ENCODE peak calls at places on chromosomes 16 and 17, in five cellular contexts. J is PC-9, Q is GM23248, O is neural progenitor cell, B is GM23338. C is an unnamed sample.

GRCh38 chr16:17885659-17886200 is 415.0 kb upstream of the XYLT1 start:
- DNase-seq in J (no peak), Q (no peak), O (no peak), B (peak), C (no peak)

GRCh38 chr17:1627987-1628855 is at the start of gene SLC43A2:
- DNase-seq in J (peak), Q (peak), O (peak), B (peak), C (peak)

GRCh38 chr16:72877374-72878028 is 170.4 kb downstream of the ZFHX3 start:
- DNase-seq in J (peak), Q (peak), O (no peak), B (no peak), C (peak)

GRCh38 chr16:81421536-81421935 is 23.1 kb upstream of the CMIP start:
- DNase-seq in J (peak), Q (no peak), O (no peak), B (no peak), C (no peak)

GRCh38 chr16:4275861-4276260 is 3.0 kb upstream of the TFAP4 start:
- DNase-seq in J (no peak), Q (no peak), O (no peak), B (no peak), C (peak)

GRCh38 chr16:19119564-19119963 is 5.8 kb downstream of the ITPRIPL2 start:
- DNase-seq in J (peak), Q (peak), O (no peak), B (no peak), C (peak)

GRCh38 chr17:81342062-81342699 is 47.1 kb upstream of the SLC38A10 start:
- DNase-seq in J (no peak), Q (peak), O (no peak), B (no peak), C (no peak)

GRCh38 chr17:4073983-4074830 is 68.6 kb downstream of the ZZEF1 start:
- DNase-seq in J (no peak), Q (no peak), O (no peak), B (no peak), C (no peak)

GRCh38 chr17:56441331-56441730 is 152.2 kb upstream of the NOG start:
- DNase-seq in J (no peak), Q (peak), O (no peak), B (no peak), C (peak)

GRCh38 chr16:47320546-47321315 is 140.1 kb downstream of the ITFG1 start:
- DNase-seq in J (no peak), Q (peak), O (no peak), B (no peak), C (no peak)

GRCh38 chr17:34177642-34178041 is 77.4 kb upstream of the CCL2 start:
- DNase-seq in J (no peak), Q (peak), O (no peak), B (no peak), C (peak)

GRCh38 chr16:84924339-84925091 is 86.8 kb downstream of the ZDHHC7 start:
- DNase-seq in J (no peak), Q (no peak), O (no peak), B (peak), C (peak)

GRCh38 chr16:8397223-8397622 is 193.1 kb downstream of the TMEM114 start:
- DNase-seq in J (no peak), Q (no peak), O (no peak), B (no peak), C (no peak)

GRCh38 chr17:1820518-1821252 is 9.0 kb downstream of the SMYD4 start:
- DNase-seq in J (no peak), Q (no peak), O (peak), B (no peak), C (no peak)

GRCh38 chr17:81471804-81472456 is 40.7 kb downstream of the ACTG1 start:
- DNase-seq in J (no peak), Q (peak), O (peak), B (peak), C (peak)

GRCh38 chr17:77354721-77355455 is 214.1 kb downstream of the SEC14L1 start:
- DNase-seq in J (no peak), Q (peak), O (no peak), B (no peak), C (peak)

GRCh38 chr17:63332286-63332685 is 113.8 kb downstream of the CYB561 start:
- DNase-seq in J (no peak), Q (peak), O (no peak), B (no peak), C (no peak)

GRCh38 chr16:85047867-85048455 is 20.4 kb downstream of the KIAA0513 start:
- DNase-seq in J (no peak), Q (no peak), O (no peak), B (no peak), C (no peak)

GRCh38 chr16:497258-497657 is 30.3 kb upstream of the CAPN15 start:
- DNase-seq in J (no peak), Q (no peak), O (no peak), B (no peak), C (peak)

GRCh38 chr17:28405632-28406477 is at the start of gene SLC46A1:
- DNase-seq in J (peak), Q (peak), O (peak), B (peak), C (peak)

GRCh38 chr17:63082273-63082861 is 116.3 kb downstream of the TANC2 start:
- DNase-seq in J (no peak), Q (peak), O (no peak), B (peak), C (peak)

GRCh38 chr17:61411114-61411943 is 11.7 kb downstream of the TBX2 start:
- DNase-seq in J (peak), Q (peak), O (peak), B (peak), C (peak)

DNA sequence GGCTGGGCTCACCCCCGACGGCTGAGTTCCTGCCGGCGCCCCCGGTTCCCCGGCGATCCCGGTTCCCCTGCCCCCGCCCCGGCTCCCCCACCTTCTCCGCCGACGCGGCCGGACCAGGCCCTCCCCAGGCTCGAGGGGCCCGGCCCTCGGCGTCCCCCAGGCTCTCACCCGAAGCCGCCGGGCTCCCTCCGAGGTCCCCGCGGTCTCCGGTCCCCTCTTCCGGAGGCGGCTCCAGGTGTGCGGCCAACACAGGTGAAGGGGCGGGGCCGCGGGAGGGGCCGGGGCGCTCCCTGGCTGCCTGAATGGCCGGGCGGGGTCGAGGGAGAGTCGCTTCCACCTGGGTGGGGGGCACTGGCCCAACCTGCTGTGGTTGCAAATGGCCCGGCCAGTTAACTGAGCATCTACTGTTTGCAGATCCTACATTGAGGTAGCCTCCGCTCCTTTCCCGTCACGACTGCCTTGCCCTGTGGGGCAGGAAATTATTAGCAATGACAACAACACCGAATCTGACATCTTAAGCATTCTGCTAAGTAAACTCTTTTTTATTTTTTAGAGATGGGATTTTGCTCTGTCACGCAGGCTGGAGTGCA is at the start of gene BICDL2:
- DNase-seq in J (no peak), Q (no peak), O (no peak), B (peak), C (no peak)
- H2AFZ ChIP-seq in J (peak), Q (no peak), O (no peak), B (no peak), C (no peak)

GRCh38 chr17:54870671-54871175 is 29.9 kb upstream of the TOM1L1 start:
- DNase-seq in J (no peak), Q (no peak), O (no peak), B (no peak), C (no peak)
- H2AFZ ChIP-seq in J (no peak), Q (no peak), O (no peak), B (no peak), C (no peak)

GRCh38 chr16:23354246-23354645 is 52.1 kb downstream of the SCNN1B start:
- DNase-seq in J (no peak), Q (no peak), O (no peak), B (no peak), C (no peak)

GRCh38 chr16:23359092-23359760 is 57.1 kb downstream of the SCNN1B start:
- DNase-seq in J (no peak), Q (peak), O (no peak), B (no peak), C (no peak)

GRCh38 chr16:23356941-23357340 is 54.8 kb downstream of the SCNN1B start:
- DNase-seq in J (no peak), Q (no peak), O (no peak), B (no peak), C (no peak)

GRCh38 chr16:23355106-23355670 is 53.1 kb downstream of the SCNN1B start:
- DNase-seq in J (no peak), Q (no peak), O (no peak), B (no peak), C (no peak)

DNA sequence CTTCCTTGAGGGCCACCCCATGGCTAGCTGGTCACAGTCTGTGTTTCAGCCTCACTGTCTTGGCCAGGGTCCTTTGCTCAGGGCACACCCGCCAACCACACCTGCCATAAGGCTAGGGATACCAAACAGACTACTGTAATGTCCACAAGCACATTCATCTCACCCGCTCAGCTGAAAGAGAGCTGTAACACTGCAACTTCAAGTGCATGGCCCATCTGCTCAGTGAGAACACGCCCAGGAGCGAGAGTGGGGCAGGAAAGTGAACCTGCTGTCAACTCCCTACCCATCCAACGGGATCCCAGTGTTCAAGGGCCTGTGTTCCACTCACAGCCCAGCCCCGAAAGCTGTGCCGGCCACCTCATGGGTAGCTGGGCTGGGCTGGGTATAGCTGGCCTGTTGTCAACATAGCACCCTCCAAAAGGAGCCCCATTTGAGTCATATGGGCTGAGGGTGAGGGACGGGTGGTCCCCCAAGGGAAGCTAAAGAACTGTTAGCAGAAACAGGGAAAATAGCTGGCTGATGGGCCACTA is 55.7 kb downstream of the SCNN1B start:
- DNase-seq in J (no peak), Q (no peak), O (no peak), B (no peak), C (no peak)
- H2AFZ ChIP-seq in J (no peak), Q (no peak), O (no peak), B (no peak), C (no peak)

GRCh38 chr16:50677351-50677750 is 3.8 kb downstream of the SNX20 start:
- DNase-seq in J (no peak), Q (no peak), O (no peak), B (peak), C (peak)

GRCh38 chr16:50680907-50681885 is at the start of gene SNX20:
- DNase-seq in J (no peak), Q (no peak), O (no peak), B (no peak), C (peak)

GRCh38 chr16:50679676-50680555 is 1.2 kb downstream of the SNX20 start:
- DNase-seq in J (no peak), Q (no peak), O (no peak), B (no peak), C (peak)

GRCh38 chr16:50679266-50679665 is 1.8 kb downstream of the SNX20 start:
- DNase-seq in J (no peak), Q (no peak), O (no peak), B (no peak), C (no peak)

GRCh38 chr16:50680556-50680893 is 587 bp downstream of the SNX20 start:
- DNase-seq in J (no peak), Q (no peak), O (no peak), B (no peak), C (no peak)
- H2AFZ ChIP-seq in J (no peak), Q (no peak), O (no peak), B (no peak), C (no peak)

GRCh38 chr16:88811600-88811849 is 203 bp downstream of the APRT start:
- DNase-seq in J (peak), Q (no peak), O (no peak), B (no peak), C (no peak)

GRCh38 chr16:88813396-88814143 is 1.8 kb upstream of the APRT start:
- DNase-seq in J (no peak), Q (no peak), O (no peak), B (no peak), C (no peak)

GRCh38 chr16:88810868-88811599 is 694 bp downstream of the APRT start:
- DNase-seq in J (no peak), Q (peak), O (peak), B (peak), C (peak)

GRCh38 chr16:88810166-88810867 is 1.4 kb downstream of the APRT start:
- DNase-seq in J (peak), Q (peak), O (no peak), B (no peak), C (peak)

GRCh38 chr16:88811850-88812736 is at the start of gene APRT:
- DNase-seq in J (peak), Q (peak), O (peak), B (peak), C (peak)
- H2AFZ ChIP-seq in J (peak), Q (peak), O (peak), B (peak), C (peak)

GRCh38 chr17:36127882-36128369 is 24.3 kb downstream of the CCL4 start:
- DNase-seq in J (no peak), Q (no peak), O (no peak), B (no peak), C (no peak)
- H2AFZ ChIP-seq in J (no peak), Q (no peak), O (no peak), B (no peak), C (no peak)

DNA sequence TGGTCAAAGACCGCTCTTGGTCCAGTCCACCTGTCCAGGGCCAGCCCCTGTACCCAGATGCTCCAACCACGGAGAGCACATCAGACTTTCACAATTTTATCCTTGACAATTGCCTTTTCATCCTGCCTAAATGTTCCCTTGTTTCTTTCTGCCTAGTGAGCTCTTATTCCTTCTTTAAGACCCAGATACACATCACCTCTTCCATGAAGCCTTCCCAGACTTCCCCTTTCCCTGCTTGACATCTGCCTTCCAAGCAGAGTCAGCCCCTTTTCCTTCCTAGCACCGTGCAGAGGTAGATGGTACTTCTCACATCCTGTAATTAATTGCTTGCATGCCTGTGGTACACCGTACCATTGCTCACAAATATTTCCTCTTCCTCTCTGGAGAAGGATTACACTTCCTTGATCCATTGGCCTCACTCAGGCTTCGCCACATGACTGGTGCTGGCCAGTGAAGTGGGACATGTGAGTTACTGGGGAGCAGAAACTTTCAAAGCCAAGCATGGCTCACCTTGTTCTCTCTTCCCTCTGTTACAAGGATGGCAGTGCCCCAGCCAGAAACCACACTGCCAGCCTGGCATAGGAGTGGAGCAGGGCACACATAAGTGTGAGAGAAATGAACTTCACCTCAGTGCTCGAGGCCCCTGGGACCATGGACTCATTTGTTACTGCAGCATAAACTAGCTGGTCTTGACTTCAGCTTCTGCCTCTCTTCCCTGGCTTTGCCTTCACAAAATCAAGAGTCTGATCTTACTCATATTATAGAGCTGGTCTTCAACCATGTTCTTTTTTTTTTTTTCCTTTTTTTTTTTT is 44.0 kb downstream of the SOST start:
- DNase-seq in J (peak), Q (peak), O (no peak), B (no peak), C (peak)
- H2AFZ ChIP-seq in J (peak), Q (peak), O (no peak), B (peak), C (peak)

DNA sequence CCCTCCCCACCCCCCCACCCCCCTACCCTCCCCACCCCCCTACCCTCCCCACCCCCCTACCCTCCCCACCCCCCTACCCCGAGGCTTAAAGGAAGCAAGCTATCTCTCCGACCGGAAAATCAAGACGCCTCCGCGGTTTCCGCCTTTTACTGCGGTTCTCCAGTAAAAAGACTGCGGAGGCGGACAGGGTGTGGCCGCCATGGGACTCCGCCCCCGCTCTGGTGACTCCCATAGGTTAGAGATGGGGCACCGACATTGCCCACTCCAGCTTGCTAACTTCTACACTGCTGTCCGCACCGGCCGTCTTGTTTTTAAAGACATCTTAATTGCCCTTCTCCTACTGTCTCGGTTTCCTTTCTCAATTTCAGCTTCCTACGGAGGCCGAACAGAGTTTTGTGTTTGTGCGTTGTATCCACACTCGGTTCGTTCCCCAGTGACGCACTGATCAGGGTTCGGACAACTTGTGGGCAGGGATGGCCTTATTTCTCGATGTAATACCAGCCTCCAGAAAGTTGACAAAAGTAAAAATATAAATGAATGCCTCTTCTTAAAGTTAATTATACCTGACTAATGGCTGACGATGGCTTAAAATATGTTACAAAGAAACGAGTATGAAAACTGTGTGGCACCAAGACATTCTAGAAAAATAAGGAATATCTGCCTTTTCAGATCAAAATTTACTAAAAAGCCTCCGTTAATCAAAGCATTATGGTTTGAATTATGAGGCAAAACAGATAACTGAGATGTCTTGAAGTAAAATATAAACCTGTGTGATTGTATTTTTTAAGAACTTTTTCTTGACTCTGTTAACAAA is 1.1 kb upstream of the ZNF200 start:
- DNase-seq in J (peak), Q (peak), O (peak), B (peak), C (no peak)
- H2AFZ ChIP-seq in J (no peak), Q (no peak), O (no peak), B (no peak), C (no peak)

GRCh38 chr17:6654816-6655731 is 3.5 kb downstream of the C17orf100 start:
- DNase-seq in J (no peak), Q (no peak), O (peak), B (peak), C (peak)
- H2AFZ ChIP-seq in J (no peak), Q (no peak), O (peak), B (peak), C (no peak)